ENCODE peak calls at places on chromosome 9, in six cellular contexts. E is heart left ventricle; T is keratinocyte; F is CD8-positive, alpha-beta T cell; C is AG04450; N is A549. U is an unnamed sample. For H3K9me3, the result is how much of the 10 kb centered on the place peaks cover.

GRCh38 chr9:34430843-34431437 is 27.4 kb downstream of the FAM219A start:
- DNase-seq in C (peak), N (peak), T (peak), E (peak), F (no peak), U (no peak)

GRCh38 chr9:27634879-27635278 is 61.6 kb upstream of the C9orf72 start:
- DNase-seq in F (no peak), T (no peak), N (no peak), C (no peak), E (no peak), U (no peak)

GRCh38 chr9:115759411-115759810 is 394.2 kb upstream of the PAPPA start:
- DNase-seq in F (no peak), T (no peak), N (no peak), E (no peak), C (no peak), U (no peak)

GRCh38 chr9:99752710-99753109 is 69.0 kb upstream of the NR4A3 start:
- DNase-seq in T (peak), C (no peak), E (no peak), N (no peak), F (no peak), U (no peak)

GRCh38 chr9:114611516-114612271 is 603 bp downstream of the TMEM268 start:
- DNase-seq in E (peak), C (no peak), F (peak), T (no peak), N (peak), U (no peak)

GRCh38 chr9:121274851-121275250 is 6.9 kb downstream of the GSN start:
- DNase-seq in E (no peak), F (no peak), N (no peak), T (no peak), C (no peak), U (no peak)

GRCh38 chr9:91771027-91771426 is 179.0 kb downstream of the ROR2 start:
- DNase-seq in C (peak), E (peak), N (no peak), T (no peak), F (no peak), U (no peak)

GRCh38 chr9:79257671-79258410 is 313.9 kb upstream of the TLE4 start:
- DNase-seq in E (no peak), F (no peak), C (no peak), N (no peak), T (no peak), U (no peak)

GRCh38 chr9:100099722-100100042 is 639 bp downstream of the INVS start:
- DNase-seq in N (no peak), C (no peak), F (no peak), E (peak), T (no peak), U (no peak)

GRCh38 chr9:96661711-96662110 is 6.6 kb upstream of the PRXL2C start:
- DNase-seq in E (no peak), C (no peak), F (no peak), N (no peak), T (no peak), U (no peak)

DNA sequence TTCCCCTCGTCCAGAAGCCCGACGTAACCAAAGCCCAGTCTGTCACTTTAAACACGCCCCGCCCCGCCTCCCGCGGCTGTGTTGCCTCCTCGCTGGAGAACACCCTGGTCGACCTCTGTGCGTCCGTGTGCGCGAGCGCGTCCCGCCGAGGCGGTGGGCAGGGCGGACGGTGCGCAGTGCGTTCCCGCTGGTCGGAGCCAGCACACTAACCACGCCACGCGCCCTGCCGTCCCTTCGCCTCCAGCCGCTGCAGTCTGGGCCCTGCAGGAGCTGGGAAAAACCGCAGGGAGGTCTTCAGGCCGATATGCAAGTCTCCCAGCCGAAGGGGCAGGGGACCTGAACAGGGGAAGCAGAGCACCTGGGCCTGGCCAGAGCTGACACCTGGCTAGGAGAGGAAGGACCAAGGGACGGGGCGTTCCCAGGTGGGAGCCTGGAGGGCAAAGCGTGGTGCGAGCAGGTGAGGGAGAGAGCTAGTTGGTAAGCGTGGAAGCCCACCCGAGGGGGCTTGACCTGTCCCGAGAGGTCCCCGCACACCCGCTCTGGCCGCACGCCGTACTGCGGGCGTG is 1.3 kb upstream of the PHPT1 start:
- DNase-seq in E (peak), T (no peak), N (peak), C (peak), F (peak), U (peak)
- H3K9me3 ChIP-seq in E (under half), T (under half), N (under half), C (under half), F (under half), U (under half)

GRCh38 chr9:8348756-8349155 is 549.2 kb upstream of the DMAC1 start:
- DNase-seq in F (no peak), C (no peak), N (no peak), T (no peak), E (no peak), U (no peak)

GRCh38 chr9:8349369-8349768 is 549.8 kb upstream of the DMAC1 start:
- DNase-seq in T (no peak), N (no peak), C (no peak), F (no peak), E (no peak), U (no peak)

GRCh38 chr9:8351431-8351830 is 551.9 kb upstream of the DMAC1 start:
- DNase-seq in N (no peak), T (no peak), C (no peak), F (no peak), E (no peak), U (no peak)

GRCh38 chr9:8349928-8350327 is 550.4 kb upstream of the DMAC1 start:
- DNase-seq in T (no peak), C (no peak), N (no peak), E (no peak), F (no peak), U (no peak)

DNA sequence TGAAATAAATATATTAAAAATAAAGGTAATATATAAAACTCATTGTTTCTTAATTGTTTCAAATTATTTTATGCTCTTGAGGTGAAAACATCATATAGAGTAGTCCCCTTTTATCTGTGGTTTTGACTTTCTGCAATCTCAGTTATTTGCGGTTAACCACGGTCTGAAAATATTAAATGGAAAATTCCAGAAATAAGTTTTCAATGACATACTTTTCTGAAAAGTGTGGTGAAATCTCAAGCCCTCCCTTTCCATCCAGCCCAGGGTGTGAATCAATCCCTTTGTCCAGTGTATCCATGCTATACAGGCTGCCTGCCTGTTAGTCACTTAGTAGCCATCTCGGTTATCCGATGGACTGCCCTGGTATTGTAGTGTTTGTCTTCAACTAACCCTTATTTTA is 546.7 kb upstream of the DMAC1 start:
- DNase-seq in E (no peak), T (no peak), F (no peak), C (no peak), N (no peak), U (no peak)
- H3K9me3 ChIP-seq in E (under half), T (under half), F (under half), C (under half), N (under half), U (under half)

DNA sequence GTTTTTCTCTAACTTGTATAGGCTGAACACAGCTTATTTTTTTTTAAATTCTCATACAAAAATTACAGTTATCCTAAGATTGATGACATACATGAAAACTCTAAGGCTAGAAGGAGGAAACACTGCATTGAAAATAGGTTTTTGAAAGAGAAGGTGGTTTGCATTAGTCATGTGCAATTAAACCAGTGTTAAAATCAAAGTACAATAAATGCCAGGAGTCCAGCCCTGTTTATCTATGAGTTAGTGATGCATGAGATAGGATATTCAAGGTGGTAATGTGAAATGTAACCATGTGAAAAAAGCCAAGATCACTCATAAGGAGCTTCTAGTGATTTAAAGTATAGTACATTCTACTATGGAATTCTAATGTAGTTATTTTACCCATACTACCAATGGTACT is 444.9 kb upstream of the CYLC2 start:
- DNase-seq in T (no peak), C (no peak), E (no peak), F (no peak), N (no peak), U (no peak)
- H3K9me3 ChIP-seq in T (under half), C (under half), E (under half), F (under half), N (under half), U (under half)

GRCh38 chr9:40909821-40910220 is 218.7 kb downstream of the FOXD4L6 start:
- DNase-seq in E (no peak), F (no peak), C (no peak), T (no peak), N (no peak), U (no peak)
- H3K9me3 ChIP-seq in E (half or more), F (half or more), C (half or more), T (under half), N (half or more), U (half or more)

DNA sequence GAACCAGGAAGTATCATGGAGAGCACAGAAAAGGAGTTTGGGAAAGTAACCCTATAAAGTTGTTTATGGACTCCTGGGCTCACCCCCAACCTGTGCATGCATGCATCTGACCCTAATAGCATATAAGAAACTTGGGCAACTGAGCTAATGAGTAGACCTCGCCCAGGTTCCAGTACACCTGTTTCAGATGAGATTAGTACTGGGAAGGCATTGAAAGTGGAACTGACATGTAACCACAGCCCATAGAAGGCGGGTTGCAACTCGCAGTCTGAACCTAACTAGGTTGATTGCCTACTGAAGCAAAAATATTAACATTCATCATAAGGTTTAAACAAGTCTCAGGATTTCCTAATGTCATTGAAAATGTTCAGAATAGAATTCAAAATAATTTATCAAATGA is 87.0 kb downstream of the WNK2 start:
- DNase-seq in T (no peak), C (no peak), N (no peak), F (no peak), E (no peak), U (no peak)
- H3K9me3 ChIP-seq in T (under half), C (under half), N (under half), F (under half), E (under half), U (under half)

GRCh38 chr9:81648891-81649290 is 40.5 kb downstream of the TLE1 start:
- DNase-seq in C (no peak), N (no peak), F (no peak), T (no peak), E (no peak), U (no peak)

GRCh38 chr9:81652058-81652457 is 37.3 kb downstream of the TLE1 start:
- DNase-seq in T (no peak), F (no peak), C (no peak), E (no peak), N (no peak), U (no peak)

GRCh38 chr9:81650836-81651545 is 38.4 kb downstream of the TLE1 start:
- DNase-seq in C (no peak), E (no peak), N (no peak), F (no peak), T (no peak), U (no peak)

GRCh38 chr9:81646337-81646736 is 43.0 kb downstream of the TLE1 start:
- DNase-seq in N (no peak), T (no peak), C (no peak), E (no peak), F (no peak), U (no peak)

DNA sequence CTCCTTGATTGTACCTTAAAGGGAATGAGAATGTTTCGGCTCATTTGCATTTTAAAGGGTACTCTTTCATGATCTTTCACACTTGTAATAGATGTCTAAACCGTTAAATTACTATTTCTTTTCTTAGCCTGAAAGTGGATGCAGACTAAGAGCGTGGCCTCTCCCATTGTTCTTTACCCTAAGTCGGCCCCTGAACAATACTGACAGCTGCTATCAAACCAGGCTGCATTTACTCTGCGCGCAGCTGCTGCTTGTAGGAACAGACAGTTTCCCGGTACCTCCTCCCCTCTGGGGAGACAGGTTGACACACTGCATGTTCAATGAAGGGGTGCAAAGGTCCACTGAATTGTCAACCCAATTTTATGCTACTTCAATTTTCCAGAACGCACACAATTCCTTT is 39.9 kb downstream of the TLE1 start:
- DNase-seq in E (no peak), F (no peak), T (no peak), N (no peak), C (no peak), U (no peak)
- H3K9me3 ChIP-seq in E (under half), F (under half), T (under half), N (under half), C (under half), U (under half)

DNA sequence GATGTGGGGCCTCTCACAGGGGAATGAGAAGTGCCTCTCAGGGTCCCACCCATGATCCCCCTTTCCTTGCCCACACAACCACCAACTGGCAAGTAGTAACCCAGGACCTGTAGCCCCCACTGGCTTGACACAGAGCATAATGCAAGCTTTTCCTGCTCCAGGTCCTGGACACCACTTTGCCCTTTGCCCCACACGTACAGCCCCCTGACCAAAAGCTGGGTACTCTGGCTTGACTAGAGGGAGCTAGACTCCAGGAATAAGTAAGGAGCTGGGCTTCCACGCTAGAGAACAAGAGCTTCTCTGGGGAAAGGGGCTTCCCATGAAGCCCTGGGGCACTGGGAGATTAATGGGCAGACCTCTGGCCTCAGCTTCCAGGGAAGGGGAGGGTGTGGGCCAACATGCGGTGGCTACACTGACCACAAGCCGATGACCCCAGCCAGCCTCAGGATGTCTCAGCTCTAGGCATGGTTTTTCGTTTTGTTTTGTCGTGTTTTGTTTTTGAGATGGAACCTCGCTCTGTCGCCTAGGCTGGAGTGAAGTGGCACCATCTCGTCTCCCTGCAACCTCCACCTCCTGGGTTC is 109.5 kb downstream of the C9orf50 start:
- DNase-seq in C (no peak), N (no peak), E (no peak), F (no peak), T (no peak), U (no peak)
- H3K9me3 ChIP-seq in C (half or more), N (half or more), E (under half), F (under half), T (under half), U (under half)